ENCODE peak calls at places on chromosomes 7 and 10, in seven cellular contexts. H is PC-9, K is AG04449, V is epithelial cell of esophagus, P is AG09319, A is HFF-Myc, G is spleen. D is an unnamed sample.

GRCh38 chr7:128827971-128828711 is 2.1 kb upstream of the FLNC start:
- DNase-seq in H (no peak), K (no peak), V (peak), P (no peak), A (no peak), G (no peak), D (no peak)

GRCh38 chr10:31958849-31959248 is 30.2 kb upstream of the ARHGAP12 start:
- DNase-seq in H (peak), K (no peak), V (peak), P (no peak), A (no peak), G (no peak), D (no peak)

GRCh38 chr7:51019891-51020855 is 237.5 kb upstream of the GRB10 start:
- DNase-seq in H (no peak), K (no peak), V (no peak), P (no peak), A (no peak), G (no peak), D (no peak)

GRCh38 chr7:122679813-122680212 is 19.1 kb downstream of the RNF133 start:
- DNase-seq in H (no peak), K (no peak), V (no peak), P (no peak), A (no peak), G (no peak), D (no peak)

GRCh38 chr7:134414109-134414508 is 44.8 kb downstream of the AKR1B1 start:
- DNase-seq in H (no peak), K (no peak), V (no peak), P (no peak), A (no peak), G (no peak), D (no peak)

GRCh38 chr7:158461824-158462223 is 125.8 kb downstream of the PTPRN2 start:
- DNase-seq in H (no peak), K (no peak), V (no peak), P (no peak), A (no peak), G (peak), D (no peak)

GRCh38 chr10:113073549-113074189 is 123.6 kb downstream of the TCF7L2 start:
- DNase-seq in H (peak), K (no peak), V (peak), P (peak), A (peak), G (peak), D (no peak)

GRCh38 chr7:6615853-6616555 is 594 bp downstream of the ZNF853 start:
- DNase-seq in H (peak), K (no peak), V (no peak), P (no peak), A (no peak), G (no peak), D (no peak)

GRCh38 chr10:21527634-21528451 is 2.4 kb upstream of the SKIDA1 start:
- DNase-seq in H (no peak), K (no peak), V (no peak), P (no peak), A (no peak), G (no peak), D (no peak)

GRCh38 chr7:19294629-19295028 is 149.4 kb upstream of the FERD3L start:
- DNase-seq in H (no peak), K (peak), V (no peak), P (peak), A (peak), G (no peak), D (no peak)

GRCh38 chr7:96870201-96870600 is 135.2 kb upstream of the DLX6 start:
- DNase-seq in H (no peak), K (no peak), V (peak), P (no peak), A (no peak), G (no peak), D (no peak)

GRCh38 chr10:81498152-81498551 is 376.8 kb upstream of the NRG3 start:
- DNase-seq in H (no peak), K (no peak), V (no peak), P (no peak), A (no peak), G (no peak), D (no peak)

GRCh38 chr10:124211921-124212320 is 118.5 kb upstream of the CHST15 start:
- DNase-seq in H (no peak), K (no peak), V (peak), P (no peak), A (no peak), G (no peak), D (no peak)

GRCh38 chr10:7541137-7542087 is 125.4 kb downstream of the ITIH5 start:
- DNase-seq in H (no peak), K (no peak), V (no peak), P (no peak), A (no peak), G (no peak), D (no peak)

GRCh38 chr10:57964371-57964770 is 303.3 kb downstream of the IPMK start:
- DNase-seq in H (no peak), K (peak), V (peak), P (peak), A (no peak), G (no peak), D (no peak)

GRCh38 chr7:929311-929711 is 25.2 kb downstream of the ADAP1 start:
- DNase-seq in H (no peak), K (no peak), V (no peak), P (no peak), A (no peak), G (peak), D (no peak)

GRCh38 chr10:116877391-116877790 is 28.1 kb downstream of the ENO4 start:
- DNase-seq in H (no peak), K (no peak), V (peak), P (no peak), A (no peak), G (no peak), D (no peak)

GRCh38 chr7:151060113-151060415 is 675 bp downstream of the SLC4A2 start:
- DNase-seq in H (no peak), K (no peak), V (no peak), P (no peak), A (no peak), G (no peak), D (no peak)

GRCh38 chr7:121286742-121287699 is 41.8 kb upstream of the WNT16 start:
- DNase-seq in H (no peak), K (no peak), V (peak), P (no peak), A (no peak), G (no peak), D (no peak)

GRCh38 chr10:45471531-45472310 is 97.7 kb downstream of the ALOX5 start:
- DNase-seq in H (no peak), K (no peak), V (no peak), P (no peak), A (no peak), G (no peak), D (no peak)

GRCh38 chr10:72223743-72224101 is 7.6 kb upstream of the ASCC1 start:
- DNase-seq in H (no peak), K (no peak), V (no peak), P (no peak), A (no peak), G (no peak), D (no peak)

GRCh38 chr7:27146491-27147210 is 923 bp downstream of the HOXA6 start:
- DNase-seq in H (no peak), K (no peak), V (no peak), P (no peak), A (no peak), G (peak), D (no peak)

GRCh38 chr10:133368153-133368552 is 5.0 kb downstream of the ECHS1 start:
- DNase-seq in H (no peak), K (no peak), V (no peak), P (no peak), A (no peak), G (no peak), D (no peak)

GRCh38 chr10:17872191-17873091 is 63.3 kb downstream of the MRC1 start:
- DNase-seq in H (no peak), K (no peak), V (peak), P (no peak), A (peak), G (no peak), D (no peak)

GRCh38 chr7:44639701-44640321 is 33.4 kb downstream of the OGDH start:
- DNase-seq in H (peak), K (peak), V (peak), P (peak), A (peak), G (no peak), D (no peak)

GRCh38 chr7:30655096-30655970 is 26.9 kb downstream of the CRHR2 start:
- DNase-seq in H (no peak), K (no peak), V (no peak), P (no peak), A (no peak), G (peak), D (no peak)
- TF ChIP-seq CTCF in H (no peak), K (no peak), V (no peak), P (no peak), A (no peak), G (no peak), D (no peak)

GRCh38 chr10:42830237-42830636 is 47.6 kb downstream of the BMS1 start:
- DNase-seq in H (no peak), K (no peak), V (no peak), P (no peak), A (no peak), G (no peak), D (no peak)

GRCh38 chr10:42827201-42827600 is 44.6 kb downstream of the BMS1 start:
- DNase-seq in H (no peak), K (no peak), V (no peak), P (no peak), A (no peak), G (no peak), D (no peak)
- TF ChIP-seq CTCF in H (no peak), K (no peak), V (peak), P (no peak), A (peak), G (no peak), D (no peak)

GRCh38 chr7:4738711-4739527 is 36.5 kb upstream of the AP5Z1 start:
- DNase-seq in H (no peak), K (peak), V (peak), P (peak), A (peak), G (no peak), D (no peak)
- TF ChIP-seq CTCF in H (no peak), K (no peak), V (no peak), P (no peak), A (no peak), G (no peak), D (no peak)

GRCh38 chr7:43123457-43123856 is 11.0 kb downstream of the HECW1 start:
- DNase-seq in H (no peak), K (no peak), V (no peak), P (no peak), A (no peak), G (no peak), D (no peak)
- TF ChIP-seq CTCF in H (no peak), K (no peak), V (no peak), P (no peak), A (no peak), G (no peak), D (no peak)

GRCh38 chr10:94314913-94315545 is 47.7 kb downstream of the NOC3L start:
- DNase-seq in H (no peak), K (no peak), V (no peak), P (peak), A (no peak), G (no peak), D (no peak)
- TF ChIP-seq CTCF in H (no peak), K (peak), V (no peak), P (no peak), A (peak), G (no peak), D (no peak)

DNA sequence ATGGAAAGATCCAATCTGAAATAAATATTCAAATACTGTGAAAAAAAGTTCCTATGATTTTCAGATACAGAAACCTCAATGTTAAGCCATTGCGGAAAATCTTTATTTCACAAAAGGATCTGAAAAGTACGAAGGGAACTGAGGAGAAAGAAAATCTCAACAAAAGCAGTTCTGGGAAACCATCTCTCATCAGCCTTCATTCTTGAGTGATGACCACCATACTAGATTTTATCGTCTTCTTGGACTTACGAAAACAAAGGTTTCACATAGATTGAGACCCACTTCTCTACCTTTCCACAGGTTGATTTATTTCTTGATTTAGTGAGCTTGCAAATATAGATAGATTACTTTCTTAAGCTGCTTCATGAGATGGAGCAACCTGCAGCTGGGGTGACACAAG is 293.4 kb upstream of the LYZL1 start:
- DNase-seq in H (no peak), K (no peak), V (no peak), P (no peak), A (no peak), G (no peak), D (no peak)
- TF ChIP-seq CTCF in H (no peak), K (no peak), V (no peak), P (no peak), A (no peak), G (no peak), D (no peak)

GRCh38 chr7:103065666-103066065 is 8.9 kb downstream of the FBXL13 start:
- DNase-seq in H (no peak), K (no peak), V (peak), P (no peak), A (peak), G (peak), D (peak)
- TF ChIP-seq CTCF in H (peak), K (peak), V (peak), P (peak), A (peak), G (no peak), D (peak)

GRCh38 chr10:101441539-101442455 is 87.8 kb downstream of the BTRC start:
- DNase-seq in H (peak), K (peak), V (peak), P (peak), A (peak), G (no peak), D (peak)
- TF ChIP-seq CTCF in H (peak), K (peak), V (peak), P (peak), A (peak), G (no peak), D (peak)